ENCODE peak calls at places on chromosomes 12 and 14, in nine cellular contexts. P is fibroblast of villous mesenchyme, J is skeletal muscle cell, Q is bronchial epithelial cell, V is DND-41, A is foreskin fibroblast, W is psoas muscle, M is GM12865, B is IMR-90. G is an unnamed sample.

GRCh38 chr14:61625171-61625570 is 70.1 kb upstream of the HIF1A start:
- DNase-seq in P (no peak), J (no peak), Q (peak), V (no peak), A (no peak), W (no peak), M (no peak), B (peak), G (no peak)

GRCh38 chr12:106304797-106305196 is 2.3 kb downstream of the TCP11L2 start:
- DNase-seq in P (no peak), J (no peak), Q (no peak), V (no peak), A (no peak), W (no peak), M (no peak), B (no peak), G (no peak)

GRCh38 chr12:75606146-75606545 is 94.7 kb upstream of the KRR1 start:
- DNase-seq in P (no peak), J (no peak), Q (no peak), V (no peak), A (no peak), W (no peak), M (no peak), B (no peak), G (peak)

GRCh38 chr14:103625361-103626095 is 3.5 kb upstream of the KLC1 start:
- DNase-seq in P (no peak), J (no peak), Q (no peak), V (peak), A (no peak), W (no peak), M (peak), B (no peak), G (no peak)

GRCh38 chr14:34722723-34723545 is 8.5 kb upstream of the CFL2 start:
- DNase-seq in P (peak), J (no peak), Q (peak), V (peak), A (peak), W (no peak), M (peak), B (peak), G (no peak)

GRCh38 chr12:127162902-127163301 is 1104.1 kb upstream of the TMEM132C start:
- DNase-seq in P (peak), J (peak), Q (peak), V (no peak), A (peak), W (no peak), M (peak), B (peak), G (peak)

GRCh38 chr14:89279649-89280232 is 137.3 kb downstream of the FOXN3 start:
- DNase-seq in P (no peak), J (no peak), Q (no peak), V (no peak), A (no peak), W (no peak), M (no peak), B (no peak), G (no peak)

GRCh38 chr14:102158797-102159196 is 19.1 kb downstream of the WDR20 start:
- DNase-seq in P (no peak), J (no peak), Q (no peak), V (no peak), A (no peak), W (no peak), M (no peak), B (no peak), G (no peak)

GRCh38 chr14:65170318-65170717 is 68.0 kb upstream of the MAX start:
- DNase-seq in P (no peak), J (no peak), Q (no peak), V (no peak), A (no peak), W (no peak), M (peak), B (no peak), G (no peak)

GRCh38 chr12:128449146-128449894 is 182.3 kb downstream of the TMEM132C start:
- DNase-seq in P (no peak), J (no peak), Q (peak), V (no peak), A (no peak), W (no peak), M (no peak), B (no peak), G (no peak)

GRCh38 chr12:1552978-1553471 is 41.4 kb downstream of the FBXL14 start:
- DNase-seq in P (peak), J (no peak), Q (no peak), V (no peak), A (peak), W (no peak), M (no peak), B (peak), G (no peak)
- H3K4me3 ChIP-seq in P (no peak), J (no peak), Q (no peak), V (no peak), A (peak), W (no peak), M (no peak), B (no peak), G (no peak)

GRCh38 chr12:101637936-101638335 is 43.2 kb downstream of the MYBPC1 start:
- DNase-seq in P (no peak), J (no peak), Q (no peak), V (no peak), A (no peak), W (no peak), M (no peak), B (no peak), G (no peak)

GRCh38 chr12:101648195-101648594 is 49.2 kb upstream of the CHPT1 start:
- DNase-seq in P (no peak), J (no peak), Q (no peak), V (no peak), A (no peak), W (no peak), M (no peak), B (no peak), G (no peak)

GRCh38 chr12:101647711-101648110 is 49.7 kb upstream of the CHPT1 start:
- DNase-seq in P (no peak), J (no peak), Q (no peak), V (no peak), A (no peak), W (no peak), M (no peak), B (no peak), G (no peak)

DNA sequence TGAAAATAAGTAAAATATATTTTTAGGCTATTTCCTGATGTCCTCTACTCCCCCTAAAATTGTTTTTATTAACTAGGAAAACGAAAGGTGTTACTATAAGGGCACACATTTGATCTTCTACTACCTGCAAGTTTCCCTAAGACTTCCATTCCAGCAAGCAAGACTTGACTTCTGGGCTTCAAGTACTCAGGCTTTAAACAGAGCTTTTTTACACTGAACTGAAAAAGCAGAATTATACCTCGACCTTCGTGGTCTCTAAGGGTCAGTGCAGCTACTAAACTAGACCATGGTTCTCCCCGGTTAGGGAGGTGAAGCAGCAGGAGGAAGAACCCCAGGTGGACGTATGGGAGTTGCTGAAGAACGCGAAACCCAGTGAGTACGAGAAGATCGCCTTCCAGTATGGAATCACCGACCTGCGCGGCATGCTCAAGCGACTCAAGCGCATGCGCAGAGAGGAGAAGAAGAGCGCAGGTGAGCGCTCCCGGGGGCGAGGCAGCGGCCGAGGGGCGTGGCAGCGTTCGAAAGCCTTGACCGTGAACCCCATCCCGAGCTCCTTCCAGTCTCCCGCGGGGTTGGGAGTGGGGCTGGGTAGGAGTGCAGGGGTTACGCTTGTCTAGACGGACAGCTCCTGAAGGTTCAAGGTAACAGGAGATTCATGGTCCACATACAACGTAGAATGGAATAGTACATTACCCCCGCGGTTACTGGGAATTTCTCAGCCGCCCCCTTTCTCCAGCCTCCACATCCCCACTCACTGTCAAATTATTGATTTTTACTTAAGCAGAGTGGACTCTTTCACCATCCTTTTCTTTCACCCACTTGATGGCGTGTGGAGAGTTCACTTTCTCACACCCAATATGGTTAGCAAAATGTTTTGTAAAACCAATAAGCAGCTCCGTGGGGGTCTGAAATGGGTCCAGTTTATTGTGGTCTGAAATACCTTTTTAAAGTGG is 47.6 kb downstream of the MYBPC1 start:
- DNase-seq in P (no peak), J (no peak), Q (peak), V (no peak), A (no peak), W (no peak), M (no peak), B (no peak), G (no peak)
- H3K4me3 ChIP-seq in P (no peak), J (peak), Q (no peak), V (no peak), A (no peak), W (no peak), M (no peak), B (no peak), G (peak)

DNA sequence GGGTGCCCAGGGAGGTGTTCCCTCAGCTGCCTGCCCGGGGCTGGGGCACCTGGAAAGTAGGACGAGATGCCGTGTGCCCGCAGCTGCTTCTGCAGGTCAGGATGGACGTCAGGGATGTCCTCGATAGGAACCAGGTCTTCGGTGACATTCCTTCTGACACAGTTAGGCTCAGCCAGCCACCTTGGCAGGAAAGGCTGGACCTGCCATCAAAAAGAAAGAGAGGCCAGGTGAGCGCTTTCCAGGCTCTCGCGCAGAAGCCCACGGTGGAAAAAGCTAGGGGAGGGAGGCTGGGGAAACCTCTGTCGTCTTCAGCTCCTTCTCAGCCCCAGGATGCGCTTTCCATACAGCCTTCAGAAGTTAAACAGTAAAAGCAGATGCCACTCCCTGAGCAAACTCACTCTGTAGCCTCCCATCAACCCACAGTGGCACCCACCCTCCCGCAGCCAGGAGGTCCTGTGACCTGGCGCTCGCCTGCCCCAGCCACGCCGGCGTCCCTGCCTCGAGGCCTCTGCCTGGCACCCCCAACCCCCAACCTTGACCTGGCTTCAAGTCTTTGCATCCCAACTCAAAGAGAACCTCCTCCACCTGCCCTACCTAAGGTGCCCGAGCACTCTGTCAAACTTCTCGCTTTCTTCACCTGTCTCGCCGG is 1.3 kb downstream of the DDX51 start:
- DNase-seq in P (no peak), J (no peak), Q (no peak), V (no peak), A (no peak), W (no peak), M (no peak), B (no peak), G (no peak)
- H3K4me3 ChIP-seq in P (peak), J (peak), Q (peak), V (peak), A (peak), W (peak), M (peak), B (peak), G (peak)

DNA sequence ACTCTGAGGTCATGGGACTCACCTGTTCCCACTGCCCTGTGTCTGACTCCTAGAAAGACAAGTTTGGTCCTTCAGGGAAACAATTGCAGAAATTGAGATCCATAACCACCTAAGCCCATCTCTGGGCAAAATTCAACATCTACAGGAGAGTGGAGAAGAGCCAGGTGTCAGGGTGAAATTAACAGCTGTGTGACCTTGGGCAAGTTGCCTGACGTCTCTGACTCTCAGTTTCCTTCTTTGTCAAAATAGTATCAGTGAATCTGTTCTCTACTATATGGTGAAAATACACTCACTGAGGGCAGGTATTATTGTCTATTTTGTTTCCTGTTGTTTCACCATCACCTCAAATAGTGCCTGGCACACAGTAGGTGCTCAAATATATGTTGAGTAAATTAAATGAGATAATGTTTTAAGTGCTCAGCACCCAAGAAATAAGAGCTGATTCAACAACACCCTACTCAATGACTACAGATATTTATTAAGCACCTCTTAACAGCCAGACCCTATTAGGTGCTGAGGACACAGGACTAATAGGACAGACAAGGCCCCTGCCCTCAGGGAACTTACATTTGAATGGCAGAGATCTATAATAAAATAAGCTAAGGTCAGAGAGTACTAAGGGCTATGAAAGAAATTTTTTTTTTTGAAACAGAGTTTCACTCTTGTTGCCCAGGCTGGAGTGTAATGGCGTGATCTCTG is 14.2 kb upstream of the IFT81 start:
- DNase-seq in P (no peak), J (no peak), Q (no peak), V (no peak), A (no peak), W (no peak), M (peak), B (no peak), G (no peak)
- H3K4me3 ChIP-seq in P (peak), J (peak), Q (no peak), V (no peak), A (peak), W (peak), M (no peak), B (no peak), G (peak)

GRCh38 chr14:97456497-97456896 is 659.3 kb downstream of the VRK1 start:
- DNase-seq in P (no peak), J (no peak), Q (no peak), V (no peak), A (no peak), W (no peak), M (no peak), B (no peak), G (no peak)

GRCh38 chr14:97459180-97459579 is 662.0 kb downstream of the VRK1 start:
- DNase-seq in P (no peak), J (no peak), Q (no peak), V (peak), A (no peak), W (no peak), M (no peak), B (no peak), G (no peak)

GRCh38 chr14:97462081-97462480 is 664.9 kb downstream of the VRK1 start:
- DNase-seq in P (no peak), J (no peak), Q (no peak), V (no peak), A (no peak), W (no peak), M (no peak), B (no peak), G (no peak)

GRCh38 chr14:97456958-97457357 is 659.8 kb downstream of the VRK1 start:
- DNase-seq in P (no peak), J (no peak), Q (peak), V (peak), A (no peak), W (no peak), M (peak), B (no peak), G (no peak)

DNA sequence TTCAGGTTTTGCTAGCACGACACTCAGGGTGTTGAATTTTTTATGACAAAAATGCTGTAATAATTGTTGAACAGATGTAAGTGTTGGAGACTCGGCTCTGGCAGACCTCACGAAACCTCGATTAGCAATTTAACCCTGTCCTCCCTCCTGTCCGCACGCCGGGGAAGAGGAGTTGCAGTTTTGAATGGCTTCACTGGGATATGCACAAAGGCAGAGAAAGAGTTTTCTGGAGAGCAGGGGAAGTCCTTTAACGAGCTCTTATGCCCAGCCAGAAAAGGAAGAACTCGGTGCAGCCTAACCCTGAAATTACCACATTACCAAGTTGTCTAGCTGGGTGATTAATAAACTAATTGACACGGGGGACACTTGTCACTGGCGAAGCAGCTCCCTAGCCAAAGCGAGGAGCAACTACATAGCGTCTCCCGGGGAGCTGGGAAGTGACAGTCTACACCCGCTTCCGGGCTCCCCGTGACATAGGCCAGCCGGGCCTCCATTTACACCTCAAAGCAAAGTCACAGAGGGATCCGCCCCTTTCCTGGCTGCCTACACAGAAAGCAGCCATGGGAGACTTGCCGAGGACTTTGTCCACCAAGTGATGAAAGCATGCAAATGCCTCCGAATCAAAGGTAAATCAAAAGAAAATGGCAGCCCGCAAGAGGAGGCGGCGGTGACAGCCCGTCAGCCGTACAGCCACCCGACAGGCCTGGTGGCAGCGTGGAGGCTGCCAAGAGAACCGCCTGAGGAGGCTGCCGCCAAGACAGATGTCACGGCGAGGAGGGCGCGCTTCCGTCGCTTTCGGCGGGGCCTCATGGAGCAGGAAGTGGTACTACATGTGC is 661.3 kb downstream of the VRK1 start:
- DNase-seq in P (no peak), J (no peak), Q (no peak), V (peak), A (no peak), W (no peak), M (peak), B (no peak), G (no peak)
- H3K4me3 ChIP-seq in P (no peak), J (no peak), Q (no peak), V (no peak), A (no peak), W (peak), M (peak), B (no peak), G (peak)

GRCh38 chr12:111034911-111035577 is 114.7 kb upstream of the MYL2 start:
- DNase-seq in P (no peak), J (no peak), Q (no peak), V (no peak), A (no peak), W (no peak), M (no peak), B (no peak), G (no peak)
- H3K4me3 ChIP-seq in P (no peak), J (no peak), Q (peak), V (no peak), A (no peak), W (no peak), M (no peak), B (no peak), G (no peak)

GRCh38 chr14:25049127-25049558 is 804 bp downstream of the STXBP6 start:
- DNase-seq in P (peak), J (no peak), Q (no peak), V (no peak), A (no peak), W (peak), M (no peak), B (no peak), G (no peak)
- H3K4me3 ChIP-seq in P (peak), J (peak), Q (no peak), V (no peak), A (peak), W (peak), M (no peak), B (peak), G (peak)

G was measured in retinal pigment epithelial cell.